ENCODE peak calls at places on chromosomes 4 and X, in ten cellular contexts. One of them, this sample, is unnamed.

GRCh38 chr4:8346838-8347605 is 77.5 kb downstream of the HTRA3 start:
- DNase-seq in central memory CD4-positive, alpha-beta T cell: no peak
- DNase-seq in dermis blood vessel endothelial cell: peak; percentile 37
- DNase-seq in NCI-H345: no peak
- DNase-seq in mesendoderm: no peak
- DNase-seq in fibroblast of the conjunctiva: no peak
- DNase-seq in CD8-positive, alpha-beta memory T cell: no peak
- DNase-seq in upper lobe of left lung: no peak
- DNase-seq in activated T-cell treated with anti-CD3 and anti-CD28 coated beads, Interleukin-2, amount 50 U/mL, for 72 hours: no peak
- DNase-seq in body of pancreas: no peak
- DNase-seq in this sample: no peak

GRCh38 chr4:159765402-159765801 is 662.5 kb downstream of the RAPGEF2 start:
- DNase-seq in CD8-positive, alpha-beta memory T cell: no peak
- DNase-seq in NCI-H345: no peak
- DNase-seq in body of pancreas: no peak
- DNase-seq in activated T-cell treated with anti-CD3 and anti-CD28 coated beads, Interleukin-2, amount 50 U/mL, for 72 hours: no peak
- DNase-seq in dermis blood vessel endothelial cell: no peak
- DNase-seq in mesendoderm: no peak
- DNase-seq in central memory CD4-positive, alpha-beta T cell: no peak
- DNase-seq in fibroblast of the conjunctiva: no peak
- DNase-seq in upper lobe of left lung: no peak
- DNase-seq in this sample: peak; percentile 70

GRCh38 chr4:163680390-163681098 is 186.1 kb downstream of the TMA16 start:
- DNase-seq in mesendoderm: no peak
- DNase-seq in upper lobe of left lung: no peak
- DNase-seq in dermis blood vessel endothelial cell: no peak
- DNase-seq in NCI-H345: no peak
- DNase-seq in CD8-positive, alpha-beta memory T cell: no peak
- DNase-seq in fibroblast of the conjunctiva: no peak
- DNase-seq in body of pancreas: no peak
- DNase-seq in central memory CD4-positive, alpha-beta T cell: no peak
- DNase-seq in activated T-cell treated with anti-CD3 and anti-CD28 coated beads, Interleukin-2, amount 50 U/mL, for 72 hours: no peak
- DNase-seq in this sample: peak; percentile 10

GRCh38 chrX:23819385-23820234 is 36.6 kb downstream of the SAT1 start:
- DNase-seq in upper lobe of left lung: no peak
- DNase-seq in activated T-cell treated with anti-CD3 and anti-CD28 coated beads, Interleukin-2, amount 50 U/mL, for 72 hours: no peak
- DNase-seq in CD8-positive, alpha-beta memory T cell: no peak
- DNase-seq in fibroblast of the conjunctiva: no peak
- DNase-seq in NCI-H345: no peak
- DNase-seq in mesendoderm: no peak
- DNase-seq in central memory CD4-positive, alpha-beta T cell: no peak
- DNase-seq in dermis blood vessel endothelial cell: no peak
- DNase-seq in body of pancreas: no peak
- DNase-seq in this sample: peak; percentile 33

GRCh38 chr4:4618846-4619245 is 77.0 kb upstream of the STX18 start:
- DNase-seq in central memory CD4-positive, alpha-beta T cell: no peak
- DNase-seq in NCI-H345: no peak
- DNase-seq in upper lobe of left lung: no peak
- DNase-seq in CD8-positive, alpha-beta memory T cell: no peak
- DNase-seq in body of pancreas: no peak
- DNase-seq in dermis blood vessel endothelial cell: no peak
- DNase-seq in mesendoderm: no peak
- DNase-seq in fibroblast of the conjunctiva: peak; percentile 30
- DNase-seq in activated T-cell treated with anti-CD3 and anti-CD28 coated beads, Interleukin-2, amount 50 U/mL, for 72 hours: no peak
- DNase-seq in this sample: no peak

GRCh38 chr4:156962551-156962974 is 9.0 kb downstream of the PDGFC start:
- DNase-seq in CD8-positive, alpha-beta memory T cell: no peak
- DNase-seq in NCI-H345: no peak
- DNase-seq in central memory CD4-positive, alpha-beta T cell: no peak
- DNase-seq in body of pancreas: peak; percentile 22
- DNase-seq in fibroblast of the conjunctiva: peak; percentile 79
- DNase-seq in dermis blood vessel endothelial cell: no peak
- DNase-seq in activated T-cell treated with anti-CD3 and anti-CD28 coated beads, Interleukin-2, amount 50 U/mL, for 72 hours: no peak
- DNase-seq in mesendoderm: no peak
- DNase-seq in upper lobe of left lung: no peak
- DNase-seq in this sample: peak; percentile 87

GRCh38 chr4:7027913-7028312 is 15.3 kb upstream of the TADA2B start:
- DNase-seq in mesendoderm: no peak
- DNase-seq in fibroblast of the conjunctiva: no peak
- DNase-seq in body of pancreas: no peak
- DNase-seq in dermis blood vessel endothelial cell: no peak
- DNase-seq in central memory CD4-positive, alpha-beta T cell: no peak
- DNase-seq in upper lobe of left lung: no peak
- DNase-seq in NCI-H345: no peak
- DNase-seq in activated T-cell treated with anti-CD3 and anti-CD28 coated beads, Interleukin-2, amount 50 U/mL, for 72 hours: no peak
- DNase-seq in CD8-positive, alpha-beta memory T cell: no peak
- DNase-seq in this sample: no peak

GRCh38 chrX:68945603-68946228 is 116.9 kb downstream of the EFNB1 start:
- DNase-seq in NCI-H345: no peak
- DNase-seq in activated T-cell treated with anti-CD3 and anti-CD28 coated beads, Interleukin-2, amount 50 U/mL, for 72 hours: no peak
- DNase-seq in dermis blood vessel endothelial cell: peak; percentile 60
- DNase-seq in fibroblast of the conjunctiva: peak; percentile 32
- DNase-seq in upper lobe of left lung: no peak
- DNase-seq in central memory CD4-positive, alpha-beta T cell: no peak
- DNase-seq in mesendoderm: peak; percentile 57
- DNase-seq in CD8-positive, alpha-beta memory T cell: no peak
- DNase-seq in body of pancreas: no peak
- DNase-seq in this sample: peak; percentile 47

GRCh38 chrX:49993661-49994060 is 71.3 kb downstream of the CLCN5 start:
- DNase-seq in NCI-H345: no peak
- DNase-seq in activated T-cell treated with anti-CD3 and anti-CD28 coated beads, Interleukin-2, amount 50 U/mL, for 72 hours: no peak
- DNase-seq in body of pancreas: no peak
- DNase-seq in dermis blood vessel endothelial cell: no peak
- DNase-seq in CD8-positive, alpha-beta memory T cell: no peak
- DNase-seq in upper lobe of left lung: no peak
- DNase-seq in fibroblast of the conjunctiva: no peak
- DNase-seq in central memory CD4-positive, alpha-beta T cell: no peak
- DNase-seq in mesendoderm: no peak
- DNase-seq in this sample: no peak

GRCh38 chrX:135910251-135910650 is 16.7 kb downstream of the SAGE1 start:
- DNase-seq in dermis blood vessel endothelial cell: no peak
- DNase-seq in mesendoderm: no peak
- DNase-seq in central memory CD4-positive, alpha-beta T cell: no peak
- DNase-seq in fibroblast of the conjunctiva: no peak
- DNase-seq in activated T-cell treated with anti-CD3 and anti-CD28 coated beads, Interleukin-2, amount 50 U/mL, for 72 hours: no peak
- DNase-seq in body of pancreas: no peak
- DNase-seq in upper lobe of left lung: no peak
- DNase-seq in NCI-H345: no peak
- DNase-seq in CD8-positive, alpha-beta memory T cell: no peak
- DNase-seq in this sample: no peak

GRCh38 chr4:159174645-159175147 is 71.8 kb downstream of the RAPGEF2 start:
- DNase-seq in fibroblast of the conjunctiva: no peak
- DNase-seq in mesendoderm: no peak
- DNase-seq in activated T-cell treated with anti-CD3 and anti-CD28 coated beads, Interleukin-2, amount 50 U/mL, for 72 hours: no peak
- DNase-seq in central memory CD4-positive, alpha-beta T cell: no peak
- DNase-seq in CD8-positive, alpha-beta memory T cell: no peak
- DNase-seq in NCI-H345: no peak
- DNase-seq in upper lobe of left lung: no peak
- DNase-seq in body of pancreas: no peak
- DNase-seq in dermis blood vessel endothelial cell: peak; percentile 30
- DNase-seq in this sample: peak; percentile 8

GRCh38 chrX:84907324-84907946 is 96.2 kb upstream of the APOOL start:
- DNase-seq in activated T-cell treated with anti-CD3 and anti-CD28 coated beads, Interleukin-2, amount 50 U/mL, for 72 hours: no peak
- DNase-seq in body of pancreas: no peak
- DNase-seq in CD8-positive, alpha-beta memory T cell: no peak
- DNase-seq in mesendoderm: peak; percentile 9
- DNase-seq in upper lobe of left lung: no peak
- DNase-seq in NCI-H345: no peak
- DNase-seq in dermis blood vessel endothelial cell: peak; percentile 24
- DNase-seq in fibroblast of the conjunctiva: peak; percentile 20
- DNase-seq in central memory CD4-positive, alpha-beta T cell: no peak
- DNase-seq in this sample: peak; percentile 8

GRCh38 chr4:148514041-148514440 is 71.8 kb upstream of the NR3C2 start:
- DNase-seq in CD8-positive, alpha-beta memory T cell: no peak
- DNase-seq in mesendoderm: no peak
- DNase-seq in dermis blood vessel endothelial cell: peak; percentile 47
- DNase-seq in central memory CD4-positive, alpha-beta T cell: no peak
- DNase-seq in NCI-H345: no peak
- DNase-seq in upper lobe of left lung: no peak
- DNase-seq in body of pancreas: no peak
- DNase-seq in fibroblast of the conjunctiva: no peak
- DNase-seq in activated T-cell treated with anti-CD3 and anti-CD28 coated beads, Interleukin-2, amount 50 U/mL, for 72 hours: no peak
- DNase-seq in this sample: peak; percentile 64

GRCh38 chr4:155509619-155510018 is 132.9 kb upstream of the MAP9 start:
- DNase-seq in CD8-positive, alpha-beta memory T cell: no peak
- DNase-seq in activated T-cell treated with anti-CD3 and anti-CD28 coated beads, Interleukin-2, amount 50 U/mL, for 72 hours: no peak
- DNase-seq in mesendoderm: no peak
- DNase-seq in upper lobe of left lung: no peak
- DNase-seq in fibroblast of the conjunctiva: no peak
- DNase-seq in NCI-H345: no peak
- DNase-seq in body of pancreas: no peak
- DNase-seq in central memory CD4-positive, alpha-beta T cell: no peak
- DNase-seq in dermis blood vessel endothelial cell: no peak
- DNase-seq in this sample: no peak

GRCh38 chr4:2058264-2059033 is 678 bp upstream of the NAT8L start:
- DNase-seq in mesendoderm: no peak
- DNase-seq in central memory CD4-positive, alpha-beta T cell: no peak
- DNase-seq in CD8-positive, alpha-beta memory T cell: no peak
- DNase-seq in activated T-cell treated with anti-CD3 and anti-CD28 coated beads, Interleukin-2, amount 50 U/mL, for 72 hours: peak; percentile 38
- DNase-seq in body of pancreas: no peak
- DNase-seq in dermis blood vessel endothelial cell: no peak
- DNase-seq in upper lobe of left lung: peak; percentile 85
- DNase-seq in NCI-H345: peak; percentile 50
- DNase-seq in fibroblast of the conjunctiva: no peak
- DNase-seq in this sample: no peak

GRCh38 chrX:112734250-112734649 is 54.5 kb upstream of the LHFPL1 start:
- DNase-seq in activated T-cell treated with anti-CD3 and anti-CD28 coated beads, Interleukin-2, amount 50 U/mL, for 72 hours: no peak
- DNase-seq in NCI-H345: no peak
- DNase-seq in fibroblast of the conjunctiva: no peak
- DNase-seq in dermis blood vessel endothelial cell: no peak
- DNase-seq in mesendoderm: peak; percentile 16
- DNase-seq in upper lobe of left lung: no peak
- DNase-seq in body of pancreas: peak; percentile 2
- DNase-seq in central memory CD4-positive, alpha-beta T cell: no peak
- DNase-seq in CD8-positive, alpha-beta memory T cell: no peak
- DNase-seq in this sample: no peak

GRCh38 chr4:7236847-7237246 is 44.5 kb downstream of the SORCS2 start:
- DNase-seq in activated T-cell treated with anti-CD3 and anti-CD28 coated beads, Interleukin-2, amount 50 U/mL, for 72 hours: no peak
- DNase-seq in upper lobe of left lung: no peak
- DNase-seq in fibroblast of the conjunctiva: no peak
- DNase-seq in dermis blood vessel endothelial cell: no peak
- DNase-seq in NCI-H345: no peak
- DNase-seq in central memory CD4-positive, alpha-beta T cell: no peak
- DNase-seq in CD8-positive, alpha-beta memory T cell: no peak
- DNase-seq in mesendoderm: no peak
- DNase-seq in body of pancreas: no peak
- DNase-seq in this sample: no peak

GRCh38 chr4:152508386-152508785 is 27.5 kb downstream of the FBXW7 start:
- DNase-seq in dermis blood vessel endothelial cell: no peak
- DNase-seq in activated T-cell treated with anti-CD3 and anti-CD28 coated beads, Interleukin-2, amount 50 U/mL, for 72 hours: no peak
- DNase-seq in upper lobe of left lung: no peak
- DNase-seq in CD8-positive, alpha-beta memory T cell: no peak
- DNase-seq in central memory CD4-positive, alpha-beta T cell: no peak
- DNase-seq in body of pancreas: no peak
- DNase-seq in NCI-H345: no peak
- DNase-seq in mesendoderm: no peak
- DNase-seq in fibroblast of the conjunctiva: no peak
- DNase-seq in this sample: no peak

GRCh38 chr4:143286733-143287570 is 49.7 kb upstream of the GAB1 start:
- DNase-seq in central memory CD4-positive, alpha-beta T cell: no peak
- DNase-seq in activated T-cell treated with anti-CD3 and anti-CD28 coated beads, Interleukin-2, amount 50 U/mL, for 72 hours: no peak
- DNase-seq in NCI-H345: no peak
- DNase-seq in fibroblast of the conjunctiva: no peak
- DNase-seq in body of pancreas: no peak
- DNase-seq in CD8-positive, alpha-beta memory T cell: no peak
- DNase-seq in mesendoderm: no peak
- DNase-seq in upper lobe of left lung: no peak
- DNase-seq in dermis blood vessel endothelial cell: no peak
- DNase-seq in this sample: peak; percentile 33

GRCh38 chrX:150324919-150325318 is 38.2 kb upstream of the MAMLD1 start:
- DNase-seq in NCI-H345: no peak
- DNase-seq in CD8-positive, alpha-beta memory T cell: no peak
- DNase-seq in fibroblast of the conjunctiva: no peak
- DNase-seq in central memory CD4-positive, alpha-beta T cell: no peak
- DNase-seq in mesendoderm: no peak
- DNase-seq in dermis blood vessel endothelial cell: no peak
- DNase-seq in upper lobe of left lung: no peak
- DNase-seq in activated T-cell treated with anti-CD3 and anti-CD28 coated beads, Interleukin-2, amount 50 U/mL, for 72 hours: no peak
- DNase-seq in body of pancreas: no peak
- DNase-seq in this sample: peak; percentile 10

GRCh38 chrX:25858273-25858880 is 279.8 kb upstream of the MAGEB18 start:
- DNase-seq in fibroblast of the conjunctiva: no peak
- DNase-seq in dermis blood vessel endothelial cell: peak; percentile 55
- DNase-seq in central memory CD4-positive, alpha-beta T cell: no peak
- DNase-seq in activated T-cell treated with anti-CD3 and anti-CD28 coated beads, Interleukin-2, amount 50 U/mL, for 72 hours: no peak
- DNase-seq in upper lobe of left lung: no peak
- DNase-seq in mesendoderm: peak; percentile 19
- DNase-seq in body of pancreas: no peak
- DNase-seq in CD8-positive, alpha-beta memory T cell: no peak
- DNase-seq in NCI-H345: no peak
- DNase-seq in this sample: no peak

GRCh38 chr4:5785806-5786680 is 75.0 kb downstream of the EVC start:
- DNase-seq in dermis blood vessel endothelial cell: peak; percentile 50
- DNase-seq in activated T-cell treated with anti-CD3 and anti-CD28 coated beads, Interleukin-2, amount 50 U/mL, for 72 hours: no peak
- DNase-seq in NCI-H345: no peak
- DNase-seq in fibroblast of the conjunctiva: peak; percentile 20
- DNase-seq in upper lobe of left lung: no peak
- DNase-seq in central memory CD4-positive, alpha-beta T cell: no peak
- DNase-seq in CD8-positive, alpha-beta memory T cell: no peak
- DNase-seq in mesendoderm: no peak
- DNase-seq in body of pancreas: peak; percentile 34
- DNase-seq in this sample: peak; percentile 57

GRCh38 chr4:139851639-139852038 is 186.0 kb downstream of the MGST2 start:
- DNase-seq in CD8-positive, alpha-beta memory T cell: no peak
- DNase-seq in upper lobe of left lung: no peak
- DNase-seq in dermis blood vessel endothelial cell: no peak
- DNase-seq in activated T-cell treated with anti-CD3 and anti-CD28 coated beads, Interleukin-2, amount 50 U/mL, for 72 hours: no peak
- DNase-seq in central memory CD4-positive, alpha-beta T cell: no peak
- DNase-seq in fibroblast of the conjunctiva: no peak
- DNase-seq in mesendoderm: no peak
- DNase-seq in body of pancreas: no peak
- DNase-seq in NCI-H345: no peak
- DNase-seq in this sample: no peak

This sample was measured in ELR.